ENCODE peak calls at places on chromosomes 1 and 21, in six cellular contexts. N is body of pancreas, R is Peyer's patch, V is ovary, Q is IMR-90, M is uterus. X is an unnamed sample. For H3K4me1, the result is how much of the 10 kb centered on the place peaks cover.

GRCh38 chr1:74280642-74281396 is 45.6 kb downstream of the TNNI3K start:
- DNase-seq in M (no peak), V (no peak), N (no peak), Q (no peak), R (no peak), X (no peak)

GRCh38 chr21:32325706-32326105 is 27.1 kb downstream of the MRAP start:
- DNase-seq in V (no peak), Q (peak), M (no peak), R (no peak), N (no peak), X (no peak)

GRCh38 chr1:198560093-198560638 is 19.7 kb upstream of the ATP6V1G3 start:
- DNase-seq in N (peak), Q (no peak), R (no peak), M (no peak), V (no peak), X (no peak)

GRCh38 chr1:109792056-109792831 is 28.5 kb upstream of the EPS8L3 start:
- DNase-seq in R (peak), N (peak), V (peak), Q (peak), M (peak), X (peak)

GRCh38 chr1:201515895-201516294 is 9.0 kb upstream of the CSRP1 start:
- DNase-seq in R (no peak), M (no peak), V (no peak), N (no peak), Q (no peak), X (no peak)

GRCh38 chr1:171740987-171741871 is 636 bp downstream of the VAMP4 start:
- DNase-seq in N (peak), M (peak), Q (peak), V (peak), R (peak), X (peak)

GRCh38 chr1:36387141-36387949 is 1.6 kb upstream of the STK40 start:
- DNase-seq in N (no peak), R (peak), V (no peak), Q (peak), M (peak), X (no peak)

GRCh38 chr1:192367436-192367835 is 50.6 kb downstream of the RGS21 start:
- DNase-seq in N (no peak), V (no peak), Q (no peak), R (no peak), M (no peak), X (no peak)

GRCh38 chr1:88683516-88683847 is 591 bp upstream of the PKN2 start:
- DNase-seq in V (peak), N (peak), R (peak), Q (peak), M (peak), X (peak)

GRCh38 chr1:24641646-24642151 is 1.4 kb upstream of the SRRM1 start:
- DNase-seq in N (peak), R (no peak), Q (peak), M (peak), V (peak), X (no peak)

GRCh38 chr1:244112046-244112445 is 61.0 kb downstream of the ZBTB18 start:
- DNase-seq in Q (no peak), V (no peak), R (no peak), N (no peak), M (no peak), X (no peak)

GRCh38 chr1:180363596-180363995 is 133.5 kb downstream of the LHX4 start:
- DNase-seq in V (no peak), N (no peak), R (no peak), M (no peak), Q (no peak), X (no peak)

GRCh38 chr1:8671313-8671917 is 146.0 kb downstream of the RERE start:
- DNase-seq in M (peak), V (no peak), R (peak), Q (peak), N (peak), X (no peak)

GRCh38 chr1:38026592-38027200 is 14.2 kb downstream of the UTP11 start:
- DNase-seq in M (no peak), V (no peak), Q (peak), N (peak), R (no peak), X (no peak)

GRCh38 chr1:218424528-218424927 is 79.4 kb downstream of the TGFB2 start:
- DNase-seq in V (no peak), M (no peak), R (no peak), Q (no peak), N (no peak), X (no peak)

GRCh38 chr1:227739636-227740035 is 4.4 kb downstream of the SNAP47 start:
- DNase-seq in M (no peak), R (no peak), Q (no peak), N (no peak), V (no peak), X (peak)

GRCh38 chr1:228343211-228343661 is 63.4 kb downstream of the TRIM11 start:
- DNase-seq in Q (no peak), M (peak), N (peak), V (peak), R (no peak), X (no peak)

GRCh38 chr1:169529068-169529642 is 43.4 kb upstream of the SLC19A2 start:
- DNase-seq in Q (no peak), M (no peak), R (no peak), V (no peak), N (peak), X (no peak)

GRCh38 chr1:44318097-44319088 is 36.7 kb downstream of the ERI3 start:
- DNase-seq in Q (peak), V (peak), R (no peak), N (peak), M (peak), X (no peak)

GRCh38 chr1:205440476-205441317 is 15.1 kb downstream of the BLACAT1 start:
- DNase-seq in N (peak), Q (peak), R (peak), V (peak), M (peak), X (peak)

GRCh38 chr1:78095618-78096416 is 50.1 kb downstream of the GIPC2 start:
- DNase-seq in N (no peak), M (no peak), V (no peak), Q (peak), R (no peak), X (no peak)

GRCh38 chr1:107940178-107940577 is 24.8 kb downstream of the VAV3 start:
- DNase-seq in N (no peak), M (no peak), R (no peak), V (no peak), Q (no peak), X (no peak)

DNA sequence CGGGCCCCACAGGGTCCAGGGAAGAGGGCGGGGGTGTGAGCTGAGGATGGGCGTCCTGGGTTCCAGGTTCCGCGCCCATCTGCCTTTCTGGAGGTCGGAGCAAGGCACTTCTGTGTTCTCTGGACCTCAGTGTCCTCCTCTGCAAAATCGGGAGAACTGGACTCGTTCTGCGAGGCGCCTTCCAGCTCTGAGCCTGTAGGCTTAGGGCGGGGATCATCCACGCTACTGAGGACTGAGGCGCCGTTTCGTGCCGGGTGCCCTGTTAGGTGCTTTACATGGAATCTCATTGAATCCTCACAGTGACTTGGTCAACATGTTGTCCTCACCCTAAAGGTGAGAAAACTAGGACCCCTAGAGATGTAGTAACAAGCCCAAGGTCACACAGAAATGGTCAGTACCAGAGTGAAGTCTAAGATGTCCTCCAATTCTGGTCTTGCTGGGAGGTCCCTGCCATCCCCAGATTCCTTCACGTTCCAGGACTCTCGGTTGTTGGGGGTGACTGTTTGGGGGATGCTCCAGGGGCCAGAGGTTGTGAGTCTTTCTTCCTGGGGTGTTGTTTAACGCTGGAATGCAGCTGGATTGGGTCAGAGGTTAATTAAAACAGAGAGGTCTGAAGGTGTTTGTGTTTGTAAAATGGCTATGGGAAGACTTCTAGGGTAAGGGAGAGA is 683 bp downstream of the PRKAA2 start:
- DNase-seq in R (no peak), M (no peak), Q (no peak), V (peak), N (peak), X (no peak)
- H3K4me3 ChIP-seq in R (peak), M (peak), Q (peak), V (peak), N (peak), X (peak)

GRCh38 chr1:35177237-35177786 is 15.6 kb downstream of the SFPQ start:
- DNase-seq in M (no peak), N (no peak), V (no peak), Q (no peak), R (no peak), X (no peak)

GRCh38 chr1:35179864-35180263 is 13.1 kb downstream of the SFPQ start:
- DNase-seq in M (no peak), Q (no peak), V (no peak), R (no peak), N (no peak), X (no peak)

GRCh38 chr1:35178874-35179380 is 14.0 kb downstream of the SFPQ start:
- DNase-seq in N (no peak), M (no peak), Q (no peak), R (no peak), V (no peak), X (no peak)

GRCh38 chr1:35180776-35181374 is 12.1 kb downstream of the SFPQ start:
- DNase-seq in M (no peak), Q (peak), V (no peak), N (no peak), R (no peak), X (no peak)

GRCh38 chr1:35178295-35178695 is 14.7 kb downstream of the SFPQ start:
- DNase-seq in R (no peak), N (no peak), M (no peak), V (no peak), Q (no peak), X (no peak)
- TF ChIP-seq POLR2A in R (no peak), N (no peak), M (no peak), V (no peak), Q (no peak), X (no peak)

GRCh38 chr1:47893412-47893811 is 103.8 kb downstream of the TRABD2B start:
- DNase-seq in V (no peak), M (no peak), R (no peak), N (no peak), Q (no peak), X (no peak)
- H3K4me1 ChIP-seq in V (under half), M (under half), R (under half), N (under half), Q (under half), X (under half)

DNA sequence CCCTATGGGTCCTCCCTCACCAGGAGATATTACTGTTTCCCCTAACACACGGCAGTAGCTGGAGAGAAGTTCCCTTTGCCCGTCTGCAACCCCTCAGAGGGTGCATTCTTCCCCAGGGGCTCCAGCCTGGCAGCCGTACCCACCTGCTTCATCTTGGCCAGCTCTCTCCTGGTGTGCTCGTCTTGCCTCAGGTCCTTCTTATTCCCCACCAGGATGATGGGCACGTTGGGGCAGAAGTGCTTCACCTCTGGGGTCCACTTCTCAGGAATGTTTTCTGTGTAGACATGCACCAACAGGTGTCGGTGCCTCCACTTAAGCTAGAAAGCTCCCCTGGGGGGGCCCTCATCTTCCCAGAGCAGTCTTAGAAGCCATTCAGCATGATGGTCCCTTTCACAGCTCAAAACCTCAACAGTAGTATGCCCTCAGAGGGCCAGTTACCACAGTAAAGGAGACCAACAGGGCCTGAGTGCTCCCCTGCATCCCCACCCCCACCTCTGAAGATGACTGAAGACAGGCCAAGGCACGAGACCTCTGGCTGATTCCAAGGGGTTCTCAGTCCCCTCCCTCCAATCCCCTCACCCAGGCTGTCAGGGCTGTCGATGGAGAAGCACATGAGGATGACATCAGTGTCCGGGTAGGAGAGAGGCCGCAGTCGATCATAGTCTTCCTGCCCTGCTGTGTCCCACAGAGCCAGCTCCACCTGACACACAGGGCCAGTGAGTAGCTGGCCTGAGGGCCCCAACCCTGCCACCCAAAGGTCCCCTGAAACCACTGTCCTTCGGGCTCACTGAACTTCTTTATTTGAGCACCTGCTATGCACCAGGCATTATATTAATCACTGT is 4.3 kb downstream of the RHOC start:
- DNase-seq in N (no peak), Q (no peak), M (peak), R (no peak), V (no peak), X (no peak)
- H3K4me3 ChIP-seq in N (no peak), Q (no peak), M (no peak), R (no peak), V (no peak), X (no peak)

DNA sequence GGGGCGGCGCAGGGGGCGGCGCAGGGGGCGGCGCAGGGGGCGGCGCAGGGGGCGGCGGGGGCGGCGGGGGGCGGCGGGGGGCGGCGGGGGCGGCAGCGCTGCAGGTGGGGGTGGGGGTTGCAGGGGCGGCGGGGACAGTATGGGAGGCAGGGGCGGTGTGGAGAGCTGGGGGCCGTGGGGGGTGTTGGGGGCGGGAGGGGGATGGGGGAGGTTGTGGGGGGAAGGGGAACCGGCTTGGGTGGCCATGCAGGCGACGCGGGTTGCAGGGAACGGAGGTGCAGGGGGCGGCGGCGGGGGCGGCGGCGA is 13.0 kb upstream of the SLC19A1 start:
- DNase-seq in R (no peak), N (no peak), Q (peak), M (no peak), V (no peak), X (no peak)
- TF ChIP-seq POLR2A in R (no peak), N (no peak), Q (peak), M (no peak), V (no peak), X (no peak)

DNA sequence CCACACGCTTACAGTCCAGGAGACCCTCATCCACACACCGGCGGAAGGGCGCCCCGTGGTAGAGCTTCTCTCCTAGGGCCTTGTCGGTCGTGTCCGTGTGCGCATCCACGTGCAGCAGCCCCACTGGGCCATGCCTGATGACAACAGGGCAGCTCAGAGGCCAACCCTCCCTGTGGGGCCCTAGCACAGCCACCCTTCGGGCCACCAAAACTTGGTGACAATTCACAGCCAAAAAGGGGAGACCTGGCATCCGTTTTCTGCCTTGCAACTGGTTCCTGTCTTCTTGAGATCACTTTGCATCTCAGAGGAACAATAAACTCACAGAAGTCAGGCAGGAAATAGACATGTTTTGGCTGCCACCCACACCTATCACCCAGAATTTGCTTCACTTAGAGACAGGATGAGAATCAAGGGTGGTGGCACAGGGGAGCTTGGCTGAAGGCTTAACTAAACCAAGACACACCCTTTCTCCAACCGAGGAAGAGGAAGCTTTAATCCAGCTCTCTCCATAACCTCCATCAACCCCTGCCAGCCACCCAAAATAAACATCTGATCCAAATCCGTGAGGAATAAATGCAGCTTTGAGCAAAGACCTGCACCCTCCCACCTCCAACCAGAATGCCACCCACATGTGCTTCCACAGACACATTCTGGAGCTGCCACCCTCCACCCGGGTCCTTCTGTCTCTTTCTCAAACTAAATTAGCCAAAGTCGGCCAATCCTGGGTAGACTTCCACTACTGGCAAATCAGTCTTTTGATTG is 5.7 kb downstream of the AGMAT start:
- DNase-seq in N (no peak), R (peak), Q (no peak), V (no peak), M (no peak), X (no peak)
- H3K4me1 ChIP-seq in N (under half), R (under half), Q (under half), V (under half), M (under half), X (under half)

GRCh38 chr1:16938351-16939321 is 16.9 kb downstream of the CROCC start:
- DNase-seq in Q (no peak), V (no peak), M (no peak), N (no peak), R (no peak), X (no peak)
- H3K4me3 ChIP-seq in Q (no peak), V (no peak), M (no peak), N (no peak), R (no peak), X (no peak)

GRCh38 chr21:39671986-39672385 is 59.2 kb downstream of the B3GALT5 start:
- DNase-seq in Q (no peak), R (no peak), V (no peak), M (no peak), N (no peak), X (no peak)

GRCh38 chr21:39668369-39668768 is 55.6 kb downstream of the B3GALT5 start:
- DNase-seq in N (peak), R (no peak), V (no peak), Q (no peak), M (no peak), X (no peak)

GRCh38 chr21:39669485-39669884 is 56.7 kb downstream of the B3GALT5 start:
- DNase-seq in R (no peak), Q (no peak), V (no peak), N (no peak), M (no peak), X (no peak)

GRCh38 chr21:39670741-39671140 is 58.0 kb downstream of the B3GALT5 start:
- DNase-seq in M (no peak), Q (no peak), R (no peak), V (no peak), N (peak), X (no peak)

GRCh38 chr21:39669976-39670671 is 57.4 kb downstream of the B3GALT5 start:
- DNase-seq in Q (no peak), R (no peak), M (no peak), V (no peak), N (peak), X (no peak)
- TF ChIP-seq POLR2A in Q (no peak), R (peak), M (no peak), V (no peak), N (no peak), X (no peak)

GRCh38 chr1:54371936-54372385 is 34.2 kb downstream of the SSBP3 start:
- DNase-seq in M (no peak), N (no peak), V (no peak), R (no peak), Q (no peak), X (no peak)
- H3K4me1 ChIP-seq in M (under half), N (under half), V (under half), R (under half), Q (under half), X (under half)

X was measured in breast epithelium.